ENCODE peak calls at places on chromosome 1, in seven cellular contexts. K, L, P, F, S, N and O are unnamed samples. For H3K4me1, the result is how much of the 10 kb centered on the place peaks cover.

GRCh38 chr1:97593192-97593591 is 327.6 kb downstream of the DPYD start:
- DNase-seq in K (no peak), L (no peak), P (no peak), F (no peak), S (no peak), N (no peak), O (no peak)

GRCh38 chr1:66140072-66140471 is 347.4 kb downstream of the PDE4B start:
- DNase-seq in K (no peak), L (no peak), P (no peak), F (no peak), S (no peak), N (no peak), O (no peak)

GRCh38 chr1:101293461-101294045 is 56.7 kb downstream of the S1PR1 start:
- DNase-seq in K (no peak), L (peak), P (no peak), F (no peak), S (no peak), N (no peak), O (no peak)

GRCh38 chr1:114272593-114272992 is 118.9 kb upstream of the SYT6 start:
- DNase-seq in K (no peak), L (no peak), P (no peak), F (no peak), S (no peak), N (no peak), O (no peak)

GRCh38 chr1:20158358-20159070 is 19.4 kb downstream of the PLA2G2F start:
- DNase-seq in K (no peak), L (no peak), P (no peak), F (no peak), S (no peak), N (no peak), O (peak)

GRCh38 chr1:107547363-107548155 is 406.7 kb downstream of the NTNG1 start:
- DNase-seq in K (no peak), L (no peak), P (no peak), F (no peak), S (no peak), N (no peak), O (peak)

GRCh38 chr1:205612104-205612503 is 19.7 kb downstream of the ELK4 start:
- DNase-seq in K (no peak), L (no peak), P (no peak), F (no peak), S (no peak), N (no peak), O (no peak)

GRCh38 chr1:79539001-79539400 is 532.5 kb upstream of the ADGRL4 start:
- DNase-seq in K (no peak), L (no peak), P (no peak), F (no peak), S (no peak), N (no peak), O (no peak)

GRCh38 chr1:49026230-49026811 is 249.6 kb upstream of the BEND5 start:
- DNase-seq in K (no peak), L (no peak), P (no peak), F (no peak), S (no peak), N (no peak), O (no peak)

GRCh38 chr1:213552045-213552444 is 435.7 kb upstream of the PROX1 start:
- DNase-seq in K (no peak), L (no peak), P (no peak), F (no peak), S (no peak), N (no peak), O (no peak)
- H3K4ac ChIP-seq in K (no peak), L (no peak), P (no peak), F (no peak), S (no peak), N (no peak), O (no peak)

GRCh38 chr1:18942340-18942739 is 14.1 kb downstream of the IFFO2 start:
- DNase-seq in K (no peak), L (no peak), P (no peak), F (no peak), S (no peak), N (no peak), O (no peak)
- H3K4me1 ChIP-seq in K (under half), L (half or more), P (under half), F (under half), S (under half), N (half or more), O (half or more)

GRCh38 chr1:213864007-213864406 is 123.8 kb upstream of the PROX1 start:
- DNase-seq in K (no peak), L (no peak), P (no peak), F (no peak), S (no peak), N (no peak), O (no peak)
- H3K4ac ChIP-seq in K (no peak), L (no peak), P (no peak), F (no peak), S (no peak), N (no peak), O (no peak)

GRCh38 chr1:40743452-40743851 is 40.1 kb upstream of the KCNQ4 start:
- DNase-seq in K (no peak), L (no peak), P (no peak), F (no peak), S (no peak), N (no peak), O (no peak)
- H3K4me1 ChIP-seq in K (under half), L (under half), P (under half), F (under half), S (under half), N (under half), O (under half)

DNA sequence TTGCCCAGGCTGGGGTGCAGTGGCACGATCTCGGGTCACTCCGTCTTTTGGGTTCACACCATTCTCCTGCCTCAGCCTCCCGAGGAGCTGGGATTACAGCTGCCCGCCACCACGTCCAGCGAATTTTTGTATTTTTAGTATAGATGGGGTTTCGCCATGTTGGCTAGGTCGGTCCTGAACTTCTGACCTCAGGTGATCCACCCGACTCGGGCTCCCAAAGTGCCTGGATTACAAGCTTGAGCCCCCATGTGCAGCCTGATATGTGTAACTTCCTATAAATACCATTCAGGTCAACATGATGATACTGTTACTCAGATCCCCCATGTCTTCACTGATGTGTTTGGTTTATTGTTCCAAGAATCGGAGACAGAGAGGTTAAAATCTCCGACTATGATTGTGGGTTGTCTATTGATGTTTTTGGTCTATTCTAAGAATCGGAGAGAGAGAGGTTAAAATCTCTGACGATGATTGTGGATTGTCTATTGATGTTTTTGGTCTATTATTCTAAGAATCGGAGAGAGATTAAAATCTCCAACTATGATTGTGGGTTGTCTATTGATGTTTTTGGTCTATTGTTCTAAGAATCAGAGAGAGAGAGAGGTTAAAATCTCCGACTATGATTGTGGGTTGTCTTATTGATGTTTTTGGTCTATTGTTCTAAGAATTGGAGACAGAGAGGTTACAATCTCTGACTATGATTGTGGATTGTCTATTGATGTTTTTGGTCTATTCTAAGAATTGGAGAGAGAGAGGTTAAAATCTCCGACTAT is 17.0 kb downstream of the C1orf159 start:
- DNase-seq in K (no peak), L (no peak), P (no peak), F (no peak), S (no peak), N (no peak), O (no peak)
- H3K4ac ChIP-seq in K (no peak), L (no peak), P (no peak), F (no peak), S (no peak), N (no peak), O (no peak)

GRCh38 chr1:11740258-11741192 is 4.6 kb downstream of the AGTRAP start:
- DNase-seq in K (no peak), L (no peak), P (no peak), F (peak), S (no peak), N (no peak), O (no peak)
- H3K4me1 ChIP-seq in K (under half), L (under half), P (under half), F (under half), S (under half), N (under half), O (under half)

GRCh38 chr1:212479188-212479587 is 46.5 kb downstream of the NENF start:
- DNase-seq in K (no peak), L (no peak), P (no peak), F (no peak), S (no peak), N (no peak), O (peak)
- H3K4ac ChIP-seq in K (no peak), L (peak), P (no peak), F (no peak), S (no peak), N (no peak), O (no peak)

GRCh38 chr1:35927472-35927871 is 3.4 kb upstream of the AGO3 start:
- DNase-seq in K (no peak), L (no peak), P (no peak), F (no peak), S (no peak), N (no peak), O (no peak)

GRCh38 chr1:35929730-35930592 is 944 bp upstream of the AGO3 start:
- DNase-seq in K (peak), L (peak), P (peak), F (peak), S (peak), N (no peak), O (peak)

GRCh38 chr1:35925741-35926140 is 5.2 kb upstream of the AGO3 start:
- DNase-seq in K (no peak), L (peak), P (no peak), F (no peak), S (no peak), N (no peak), O (peak)

GRCh38 chr1:35923841-35924240 is 7.1 kb upstream of the AGO3 start:
- DNase-seq in K (no peak), L (no peak), P (no peak), F (no peak), S (no peak), N (no peak), O (no peak)

DNA sequence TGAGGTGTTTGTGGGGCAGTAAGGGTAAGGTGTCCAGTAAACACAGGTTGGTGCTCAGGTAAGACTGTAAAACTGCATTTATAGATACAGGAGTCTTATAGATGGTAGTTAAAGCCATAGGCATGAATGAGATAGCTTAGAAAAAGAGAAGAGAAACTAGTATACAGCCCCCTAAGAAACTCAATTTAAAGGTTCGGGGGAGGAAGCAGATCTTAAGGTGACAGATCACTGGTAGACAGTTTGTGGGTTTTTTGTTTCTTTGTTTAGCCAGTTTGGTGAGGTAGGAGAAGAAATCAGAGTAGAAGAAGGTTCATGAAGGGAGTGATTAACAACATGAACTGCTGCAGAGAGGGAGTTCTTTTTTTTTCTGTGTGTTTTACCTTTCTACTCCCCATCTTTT is 6.1 kb upstream of the AGO3 start:
- DNase-seq in K (no peak), L (no peak), P (no peak), F (no peak), S (no peak), N (no peak), O (no peak)
- H3K4me1 ChIP-seq in K (under half), L (under half), P (under half), F (under half), S (under half), N (under half), O (under half)

DNA sequence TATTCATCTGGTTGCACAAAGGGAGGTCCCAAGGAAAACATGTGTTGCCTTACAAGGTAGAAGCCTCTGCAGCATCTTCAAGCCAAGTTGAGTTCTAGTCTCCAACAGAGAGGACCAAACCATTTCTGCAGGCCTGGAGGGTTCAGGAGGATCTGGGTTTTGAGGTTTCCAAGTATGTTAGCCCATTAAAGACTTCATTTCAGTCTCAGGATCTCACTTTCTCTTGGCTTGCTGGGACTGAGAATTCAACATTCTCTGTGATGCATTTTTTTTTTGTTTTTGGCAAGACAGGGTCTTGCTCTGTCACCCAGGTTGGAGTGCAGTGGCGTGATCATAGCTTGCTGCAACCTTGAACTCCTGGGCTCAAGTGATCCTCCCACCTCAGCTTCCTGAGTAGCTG is 8.8 kb upstream of the MYOCOS start:
- DNase-seq in K (no peak), L (no peak), P (no peak), F (no peak), S (no peak), N (no peak), O (no peak)
- H3K4ac ChIP-seq in K (no peak), L (no peak), P (no peak), F (no peak), S (no peak), N (no peak), O (no peak)